ENCODE peak calls at places on chromosomes 13 and 19, in five cellular contexts. M is aorta; V is naive thymus-derived CD4-positive, alpha-beta T cell; C is tibial artery; J is CD4-positive, CD25-positive, alpha-beta regulatory T cell. L is an unnamed sample.

GRCh38 chr19:30123611-30124010 is 181.6 kb downstream of the URI1 start:
- DNase-seq in V (no peak), C (no peak), J (no peak), M (no peak), L (no peak)

GRCh38 chr13:52686381-52686780 is 33.7 kb downstream of the SUGT1 start:
- DNase-seq in M (no peak), J (no peak), V (no peak), C (no peak), L (no peak)

GRCh38 chr19:11179716-11180297 is 17.5 kb downstream of the KANK2 start:
- DNase-seq in M (no peak), J (no peak), C (no peak), V (no peak), L (no peak)

GRCh38 chr19:2027361-2027760 is 11.8 kb upstream of the BTBD2 start:
- DNase-seq in J (no peak), V (no peak), C (no peak), M (no peak), L (no peak)

GRCh38 chr19:51714848-51715247 is 8.9 kb downstream of the HAS1 start:
- DNase-seq in C (no peak), J (no peak), M (no peak), V (no peak), L (no peak)

GRCh38 chr13:23433171-23434153 is at the start of gene SACS:
- DNase-seq in V (no peak), C (no peak), M (no peak), J (no peak), L (no peak)

GRCh38 chr13:97953376-97953970 is at the start of gene IPO5:
- DNase-seq in V (no peak), C (no peak), M (no peak), J (no peak), L (no peak)

GRCh38 chr19:55559684-55560083 is 14.3 kb upstream of the SBK3 start:
- DNase-seq in M (no peak), J (no peak), V (no peak), C (no peak), L (no peak)

GRCh38 chr19:15159251-15159650 is 41.5 kb downstream of the NOTCH3 start:
- DNase-seq in C (no peak), M (no peak), V (no peak), J (no peak), L (no peak)

GRCh38 chr19:45139286-45140143 is 21.3 kb downstream of the NKPD1 start:
- DNase-seq in V (no peak), C (no peak), J (no peak), M (no peak), L (no peak)

GRCh38 chr19:14977128-14977527 is 2.5 kb downstream of the SLC1A6 start:
- DNase-seq in C (no peak), V (no peak), J (no peak), M (no peak), L (no peak)

GRCh38 chr19:33749619-33750175 is 47.0 kb upstream of the KCTD15 start:
- DNase-seq in M (no peak), C (no peak), J (no peak), V (no peak), L (no peak)

GRCh38 chr19:23415034-23415433 is 19.8 kb upstream of the ZNF91 start:
- DNase-seq in M (no peak), V (no peak), C (no peak), J (no peak), L (no peak)

GRCh38 chr19:5787554-5788182 is 3.1 kb upstream of the PRR22 start:
- DNase-seq in C (no peak), M (no peak), J (no peak), V (no peak), L (no peak)

GRCh38 chr13:80655778-80656518 is 315.0 kb upstream of the SPRY2 start:
- DNase-seq in M (no peak), J (no peak), V (no peak), C (no peak), L (no peak)

GRCh38 chr13:98199480-98199879 is 22.4 kb upstream of the RNF113B start:
- DNase-seq in C (no peak), V (no peak), J (no peak), M (no peak), L (no peak)

GRCh38 chr13:100543872-100544602 is 44.6 kb downstream of the GGACT start:
- DNase-seq in C (peak; percentile 62), V (no peak), M (no peak), J (no peak), L (no peak)

GRCh38 chr19:16337809-16338469 is 13.3 kb downstream of the KLF2 start:
- DNase-seq in M (no peak), V (no peak), J (no peak), C (no peak), L (no peak)

GRCh38 chr19:4976412-4977298 is 7.7 kb downstream of the KDM4B start:
- DNase-seq in V (no peak), J (no peak), M (peak; percentile 85), C (peak; percentile 91), L (peak; percentile 96)

GRCh38 chr19:29775575-29775900 is 36.3 kb upstream of the CCNE1 start:
- DNase-seq in V (no peak), M (no peak), J (no peak), C (no peak), L (no peak)

GRCh38 chr13:71873418-71874276 is 6.6 kb upstream of the DACH1 start:
- DNase-seq in V (no peak), C (no peak), J (no peak), M (no peak), L (no peak)

GRCh38 chr19:54431255-54431838 is 16.1 kb downstream of the TTYH1 start:
- DNase-seq in J (no peak), C (no peak), V (no peak), M (no peak), L (no peak)

GRCh38 chr19:2887391-2887914 is 13.3 kb upstream of the ZNF57 start:
- DNase-seq in J (peak; percentile 39), M (no peak), V (no peak), C (peak; percentile 23), L (no peak)

GRCh38 chr13:32731074-32731473 is 144.8 kb downstream of the PDS5B start:
- DNase-seq in C (no peak), M (no peak), J (no peak), V (no peak), L (no peak)

GRCh38 chr13:28411859-28412353 is 83.0 kb downstream of the FLT1 start:
- DNase-seq in J (no peak), C (no peak), M (no peak), V (no peak), L (no peak)

GRCh38 chr13:78524936-78525335 is 78.4 kb downstream of the POU4F1 start:
- DNase-seq in C (no peak), V (no peak), J (no peak), M (no peak), L (no peak)

GRCh38 chr13:98549728-98550317 is 27.1 kb downstream of the STK24 start:
- DNase-seq in V (no peak), J (no peak), C (peak; percentile 25), M (no peak), L (no peak)

GRCh38 chr19:18946335-18946734 is 5.3 kb upstream of the HOMER3 start:
- DNase-seq in V (no peak), C (no peak), M (no peak), J (no peak), L (no peak)

GRCh38 chr19:18946918-18947317 is 5.9 kb upstream of the HOMER3 start:
- DNase-seq in V (no peak), C (no peak), M (no peak), J (no peak), L (no peak)

GRCh38 chr19:18949858-18950257 is 8.8 kb upstream of the HOMER3 start:
- DNase-seq in V (no peak), M (no peak), C (no peak), J (no peak), L (no peak)

GRCh38 chr19:18948075-18948975 is 7.3 kb upstream of the HOMER3 start:
- DNase-seq in J (no peak), M (no peak), V (no peak), C (no peak), L (no peak)

GRCh38 chr19:18948976-18949356 is 7.9 kb upstream of the HOMER3 start:
- DNase-seq in V (no peak), J (no peak), M (no peak), C (no peak), L (no peak)
- H3K4me1 ChIP-seq in V (no peaks in the 10 kb centered on the region), J (no peaks in the 10 kb centered on the region), M (no peaks in the 10 kb centered on the region), C (no peaks in the 10 kb centered on the region), L (no peaks in the 10 kb centered on the region)

DNA sequence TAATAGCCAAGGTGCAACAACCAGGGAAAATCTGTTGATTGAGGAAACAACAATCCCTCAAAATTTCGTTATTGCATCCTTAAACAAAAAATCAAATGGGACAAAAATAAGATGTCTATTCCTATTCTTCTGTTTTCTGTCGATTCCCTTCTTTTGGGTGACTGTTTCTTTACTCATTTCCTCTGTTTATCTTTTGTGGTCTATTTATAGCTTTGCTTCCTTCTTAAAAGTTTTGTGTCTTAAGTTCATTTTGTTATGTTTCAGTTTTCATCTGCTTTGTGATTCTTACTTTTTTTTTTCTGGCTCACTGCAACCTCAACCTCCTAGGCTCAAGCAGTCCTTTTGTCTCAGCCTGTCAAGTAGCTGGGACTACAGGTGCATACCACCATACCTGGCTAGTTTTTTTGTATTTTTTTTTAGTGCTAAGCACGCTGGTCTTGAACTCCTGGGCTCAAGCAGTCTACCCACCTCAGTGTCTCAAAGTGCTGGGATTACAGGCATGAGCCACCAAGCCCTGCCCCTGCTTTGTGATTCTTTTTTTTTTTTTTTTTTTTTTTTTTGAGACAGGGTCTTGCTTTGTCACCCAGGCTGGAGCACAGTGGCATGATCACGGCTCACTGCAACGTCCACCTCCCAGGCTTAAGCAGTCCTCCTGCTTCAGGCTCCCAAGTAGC is 10.4 kb downstream of the ZNF146 start:
- DNase-seq in M (no peak), J (no peak), V (no peak), C (no peak), L (no peak)
- H3K4me3 ChIP-seq in M (no peak overlapping the region), J (peak overlapping the region; percentile 34), V (no peak overlapping the region), C (no peak overlapping the region), L (no peak overlapping the region)

GRCh38 chr19:57570707-57571106 is 8.0 kb downstream of the ZNF416 start:
- DNase-seq in C (no peak), M (no peak), V (no peak), J (no peak), L (no peak)

GRCh38 chr19:57563547-57563946 is 3.9 kb upstream of the ZNF550 start:
- DNase-seq in M (no peak), J (no peak), V (no peak), C (no peak), L (no peak)

GRCh38 chr19:57572415-57572947 is 6.2 kb downstream of the ZNF416 start:
- DNase-seq in M (no peak), J (no peak), C (no peak), V (no peak), L (no peak)

GRCh38 chr19:57566396-57567256 is 7.0 kb upstream of the ZNF550 start:
- DNase-seq in C (no peak), M (no peak), J (no peak), V (no peak), L (no peak)
- H3K4me1 ChIP-seq in C (no peaks in the 10 kb centered on the region), M (no peaks in the 10 kb centered on the region), J (no peaks in the 10 kb centered on the region), V (no peaks in the 10 kb centered on the region), L (no peaks in the 10 kb centered on the region)

GRCh38 chr19:35713904-35714440 is 3.8 kb upstream of the KMT2B start:
- DNase-seq in C (no peak), J (peak; percentile 9), M (no peak), V (no peak), L (no peak)

GRCh38 chr19:35712910-35713845 is 4.6 kb upstream of the KMT2B start:
- DNase-seq in C (no peak), M (no peak), V (peak; percentile 79), J (peak; percentile 81), L (no peak)

GRCh38 chr19:35712529-35712909 is 5.3 kb upstream of the KMT2B start:
- DNase-seq in M (no peak), V (peak; percentile 66), C (no peak), J (no peak), L (no peak)

GRCh38 chr19:35708391-35708790 is 4.0 kb downstream of the ZBTB32 start:
- DNase-seq in C (no peak), M (no peak), J (no peak), V (no peak), L (no peak)

GRCh38 chr19:35710784-35711723 is 6.7 kb downstream of the ZBTB32 start:
- DNase-seq in C (no peak), M (no peak), J (peak; percentile 44), V (peak; percentile 70), L (no peak)
- H3K4me3 ChIP-seq in C (no peak overlapping the region), M (no peak overlapping the region), J (peak overlapping the region; percentile 56), V (no peak overlapping the region), L (no peak overlapping the region)